ENCODE peak calls at places on chromosomes 16 and 17, in five cellular contexts. W is tibial artery; F is effector memory CD8-positive, alpha-beta T cell; T is NCI-H774; M is stimulated activated CD8-positive, alpha-beta memory T cell treated with anti-CD3 and anti-CD28 coated beads, Interleukin-12 subunit alpha, Interleukin-12 subunit beta, amount 100 ng/mL, for 1 hour. E is an unnamed sample.

GRCh38 chr17:7478276-7479138 is 924 bp downstream of the ZBTB4 start:
- DNase-seq in W (peak), F (peak), T (no peak), M (peak), E (peak)

GRCh38 chr17:50904522-50905459 is 38.6 kb upstream of the TOB1 start:
- DNase-seq in W (peak), F (no peak), T (no peak), M (no peak), E (no peak)

GRCh38 chr17:48622857-48623256 is 3.3 kb downstream of the HOXB9 start:
- DNase-seq in W (no peak), F (no peak), T (no peak), M (no peak), E (no peak)

GRCh38 chr16:8572919-8573724 is 17.2 kb downstream of the TMEM114 start:
- DNase-seq in W (no peak), F (no peak), T (peak), M (no peak), E (peak)

GRCh38 chr16:31569360-31569717 is 41.6 kb downstream of the AHSP start:
- DNase-seq in W (no peak), F (no peak), T (no peak), M (no peak), E (peak)

GRCh38 chr16:22098538-22099255 is 6.4 kb downstream of the VWA3A start:
- DNase-seq in W (no peak), F (peak), T (peak), M (no peak), E (peak)

GRCh38 chr16:9357829-9358228 is 266.4 kb downstream of the HAPSTR1 start:
- DNase-seq in W (no peak), F (no peak), T (no peak), M (no peak), E (no peak)

GRCh38 chr16:54620197-54620596 is 310.5 kb upstream of the IRX5 start:
- DNase-seq in W (no peak), F (no peak), T (no peak), M (no peak), E (no peak)

GRCh38 chr17:30086896-30087295 is 29.7 kb upstream of the NSRP1 start:
- DNase-seq in W (no peak), F (no peak), T (no peak), M (no peak), E (no peak)

GRCh38 chr17:49015179-49015923 is 18.2 kb downstream of the IGF2BP1 start:
- DNase-seq in W (no peak), F (no peak), T (no peak), M (no peak), E (no peak)

GRCh38 chr17:30571921-30572320 is 94.7 kb downstream of the GOSR1 start:
- DNase-seq in W (no peak), F (no peak), T (no peak), M (no peak), E (no peak)

GRCh38 chr17:47878203-47879027 is 17.6 kb upstream of the SP2 start:
- DNase-seq in W (no peak), F (no peak), T (no peak), M (no peak), E (no peak)

GRCh38 chr17:16977932-16978331 is 6.0 kb upstream of the TNFRSF13B start:
- DNase-seq in W (no peak), F (no peak), T (no peak), M (no peak), E (peak)

GRCh38 chr17:77472837-77473214 is 332.1 kb downstream of the SEC14L1 start:
- DNase-seq in W (no peak), F (no peak), T (no peak), M (no peak), E (no peak)

GRCh38 chr16:17160285-17160854 is 310.4 kb downstream of the XYLT1 start:
- DNase-seq in W (no peak), F (no peak), T (peak), M (no peak), E (no peak)

GRCh38 chr17:2500446-2500845 is 11.2 kb downstream of the METTL16 start:
- DNase-seq in W (no peak), F (no peak), T (no peak), M (no peak), E (no peak)

GRCh38 chr17:40718904-40719303 is 15.4 kb upstream of the KRT24 start:
- DNase-seq in W (no peak), F (no peak), T (no peak), M (no peak), E (no peak)

GRCh38 chr17:73308017-73308823 is 3.6 kb downstream of the CDC42EP4 start:
- DNase-seq in W (peak), F (no peak), T (no peak), M (no peak), E (peak)

GRCh38 chr16:25051446-25052160 is 36.4 kb upstream of the ARHGAP17 start:
- DNase-seq in W (no peak), F (no peak), T (no peak), M (no peak), E (no peak)

GRCh38 chr17:70855401-70856054 is 686.2 kb downstream of the KCNJ2 start:
- DNase-seq in W (no peak), F (no peak), T (peak), M (no peak), E (peak)

GRCh38 chr17:7294614-7295153 is at the start of gene YBX2:
- DNase-seq in W (no peak), F (peak), T (peak), M (peak), E (peak)

GRCh38 chr16:58494981-58495860 is 4.7 kb upstream of the NDRG4 start:
- DNase-seq in W (peak), F (no peak), T (peak), M (no peak), E (peak)

GRCh38 chr16:10661737-10662136 is 33.0 kb downstream of the TEKT5 start:
- DNase-seq in W (no peak), F (no peak), T (no peak), M (no peak), E (no peak)

GRCh38 chr16:23232806-23233205 is 50.3 kb downstream of the SCNN1G start:
- DNase-seq in W (no peak), F (no peak), T (no peak), M (no peak), E (no peak)

GRCh38 chr16:30183961-30184429 is 593 bp downstream of the CORO1A start:
- DNase-seq in W (no peak), F (peak), T (no peak), M (peak), E (no peak)

GRCh38 chr17:5676012-5676411 is 91.7 kb upstream of the NLRP1 start:
- DNase-seq in W (no peak), F (no peak), T (no peak), M (no peak), E (no peak)

GRCh38 chr16:242281-242680 is 7.7 kb downstream of the FAM234A start:
- DNase-seq in W (no peak), F (no peak), T (no peak), M (no peak), E (no peak)

GRCh38 chr17:44998646-44999045 is 30.5 kb upstream of the C1QL1 start:
- DNase-seq in W (no peak), F (no peak), T (no peak), M (no peak), E (no peak)

GRCh38 chr17:63834431-63835166 is 7.1 kb upstream of the FTSJ3 start:
- DNase-seq in W (peak), F (peak), T (no peak), M (no peak), E (peak)

GRCh38 chr17:70137451-70138230 is 31.7 kb upstream of the KCNJ2 start:
- DNase-seq in W (peak), F (no peak), T (peak), M (no peak), E (peak)

E was measured in cardiac muscle cell.